ENCODE peak calls at places on chromosome 15, in six cellular contexts. J, K, H, S, E and W are unnamed samples.

GRCh38 chr15:36432162-36432561 is 147.3 kb upstream of the CDIN1 start:
- DNase-seq in J (no peak), K (no peak), H (peak), S (no peak), E (no peak), W (no peak)

GRCh38 chr15:49621327-49622210 is 721 bp downstream of the DTWD1 start:
- DNase-seq in J (peak), K (no peak), H (no peak), S (no peak), E (no peak), W (peak)

GRCh38 chr15:44468713-44469385 is 41.4 kb downstream of the CTDSPL2 start:
- DNase-seq in J (no peak), K (no peak), H (peak), S (no peak), E (no peak), W (peak)

GRCh38 chr15:63986751-63987341 is 59.4 kb downstream of the DAPK2 start:
- DNase-seq in J (peak), K (peak), H (no peak), S (no peak), E (no peak), W (no peak)

GRCh38 chr15:94126999-94127398 is 104.4 kb upstream of the MCTP2 start:
- DNase-seq in J (no peak), K (no peak), H (no peak), S (no peak), E (no peak), W (no peak)

GRCh38 chr15:55742498-55742926 is 440 bp downstream of the PRTG start:
- DNase-seq in J (peak), K (peak), H (peak), S (no peak), E (peak), W (peak)

GRCh38 chr15:78018968-78019644 is 58.4 kb downstream of the TBC1D2B start:
- DNase-seq in J (peak), K (no peak), H (no peak), S (no peak), E (no peak), W (no peak)

GRCh38 chr15:93476491-93477176 is 387.6 kb upstream of the RGMA start:
- DNase-seq in J (no peak), K (no peak), H (no peak), S (no peak), E (no peak), W (no peak)

GRCh38 chr15:27989838-27990237 is 109.3 kb downstream of the OCA2 start:
- DNase-seq in J (no peak), K (no peak), H (no peak), S (no peak), E (no peak), W (no peak)

DNA sequence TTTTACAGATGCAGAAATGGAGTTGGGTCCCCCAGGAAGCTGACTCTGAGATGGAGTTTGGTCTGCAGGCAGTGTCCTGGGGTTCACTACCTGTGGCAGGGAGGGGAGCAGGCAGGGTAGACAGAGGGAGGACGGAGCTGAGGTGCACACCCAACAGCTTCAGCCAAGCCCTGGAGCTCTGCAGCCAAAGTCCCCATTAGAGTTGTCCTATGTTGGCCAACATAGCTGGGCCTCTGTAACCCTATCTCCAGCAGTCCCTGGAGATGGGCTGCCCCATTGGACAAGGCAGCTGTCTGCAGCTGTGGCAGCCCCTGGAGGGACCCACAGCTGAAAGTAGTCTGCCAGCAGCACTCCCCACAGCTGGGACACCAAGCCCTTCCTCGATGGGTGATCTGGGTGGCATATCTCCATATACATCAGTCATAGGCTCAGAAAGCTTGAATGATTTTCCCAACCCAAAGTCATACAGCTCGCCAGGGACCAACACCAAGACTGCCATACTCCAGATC is 32.0 kb downstream of the STARD5 start:
- DNase-seq in J (no peak), K (peak), H (no peak), S (no peak), E (no peak), W (no peak)
- H3K27ac ChIP-seq in J (no peak), K (peak), H (no peak), S (no peak), E (no peak), W (no peak)

DNA sequence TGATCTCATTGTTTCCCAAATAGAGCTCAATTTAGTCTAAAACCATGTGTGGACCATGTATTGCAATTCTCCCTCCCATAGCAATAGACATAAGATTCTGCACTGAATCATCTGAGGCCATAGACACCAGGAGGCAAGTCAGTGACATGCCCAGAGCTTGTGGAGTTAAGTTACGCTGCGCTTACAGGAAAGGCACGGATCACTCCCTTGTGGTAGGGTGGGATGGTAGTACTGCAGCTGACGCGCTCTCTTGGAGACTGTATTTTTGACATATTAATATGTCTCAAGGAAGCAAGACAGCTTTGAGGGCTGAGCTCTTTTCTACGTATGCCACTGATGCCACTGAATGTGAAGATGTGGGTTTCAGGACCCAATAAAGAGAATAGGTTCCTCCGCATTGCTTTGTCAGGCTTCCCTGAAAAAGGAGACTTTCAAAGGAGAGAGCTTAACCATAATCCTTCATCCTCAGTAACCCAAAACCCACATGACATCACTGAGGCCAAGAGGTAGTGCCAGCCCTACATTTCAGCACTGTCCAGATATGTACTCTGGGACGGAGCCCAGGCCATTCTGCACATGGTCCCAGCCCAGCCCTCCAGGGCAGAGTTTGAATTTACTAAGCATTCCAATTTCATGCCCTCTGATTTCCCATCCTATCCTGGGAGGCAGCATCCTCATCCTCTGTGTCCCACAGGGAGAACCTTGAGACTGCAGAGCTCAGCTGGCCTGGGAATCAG is 210.7 kb downstream of the GABRB3 start:
- DNase-seq in J (no peak), K (no peak), H (no peak), S (no peak), E (no peak), W (no peak)
- TF ChIP-seq POLR2A in J (no peak), K (no peak), H (no peak), S (no peak), E (no peak), W (no peak)

DNA sequence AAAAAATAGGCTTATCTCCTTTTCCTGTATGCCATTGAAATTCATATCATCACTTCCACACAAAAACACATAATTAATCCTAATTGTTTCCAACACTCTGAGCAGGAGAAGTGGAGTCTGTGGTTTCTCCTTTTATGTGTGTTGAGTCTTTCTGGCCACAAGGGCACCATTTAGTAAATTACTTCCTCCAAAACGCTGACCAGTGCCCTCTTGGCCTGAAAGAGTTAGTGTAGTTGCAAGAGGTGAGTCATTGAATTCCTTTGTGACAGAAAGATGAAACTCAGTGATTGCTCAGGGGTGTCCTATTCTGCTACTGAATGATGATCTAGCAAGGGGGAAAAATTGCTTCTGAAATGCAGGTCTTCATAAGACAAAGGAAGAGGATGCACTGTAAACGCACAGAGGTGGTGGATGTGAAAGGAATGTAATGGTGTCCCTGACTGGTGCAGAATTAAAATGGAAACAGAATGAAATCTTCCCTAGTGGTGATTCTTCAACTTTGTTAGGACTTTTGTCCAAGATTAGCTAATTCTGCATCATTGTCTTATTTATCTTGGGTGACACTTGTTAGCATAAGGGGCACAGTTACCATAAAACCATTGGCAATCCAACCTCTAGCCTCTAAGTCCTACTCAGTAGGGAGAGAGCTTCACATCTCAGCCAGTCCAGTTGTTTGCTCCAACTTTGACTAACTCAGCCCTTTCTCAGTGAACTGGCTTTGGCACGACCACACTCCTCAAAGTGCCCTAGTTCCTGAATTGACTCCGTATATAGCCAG is 208.4 kb upstream of the NANOGP8 start:
- DNase-seq in J (no peak), K (no peak), H (peak), S (no peak), E (no peak), W (peak)
- H3K4me3 ChIP-seq in J (no peak), K (no peak), H (no peak), S (no peak), E (no peak), W (no peak)

DNA sequence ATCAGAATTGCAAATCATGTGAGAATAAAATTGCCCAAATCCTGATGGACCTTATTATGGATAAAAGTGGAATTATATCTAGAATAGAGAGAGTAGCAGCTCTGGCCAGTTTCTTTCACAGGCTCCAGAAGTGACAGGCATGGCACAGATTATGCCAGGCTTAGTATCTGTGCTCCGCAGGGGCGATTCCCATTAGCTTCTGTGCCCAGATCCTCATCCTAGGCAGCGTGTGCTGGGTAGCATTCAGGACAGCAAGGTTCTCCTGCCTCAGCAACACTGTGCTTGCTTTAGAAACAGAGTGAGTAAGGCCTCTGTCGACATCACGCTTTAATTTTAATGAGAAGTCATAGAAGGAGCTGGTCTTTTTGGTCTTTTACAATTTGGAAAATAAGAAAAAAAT is 769.9 kb downstream of the AGBL1 start:
- DNase-seq in J (no peak), K (no peak), H (no peak), S (no peak), E (no peak), W (no peak)
- H3K27ac ChIP-seq in J (no peak), K (no peak), H (no peak), S (no peak), E (peak), W (no peak)

GRCh38 chr15:31344824-31345605 is 18.4 kb downstream of the KLF13 start:
- DNase-seq in J (peak), K (peak), H (no peak), S (no peak), E (no peak), W (no peak)
- TF ChIP-seq POLR2A in J (peak), K (peak), H (no peak), S (no peak), E (no peak), W (no peak)